ENCODE peak calls at places on chromosomes 2 and 18, in four cellular contexts. J is HL-60, F is K562, R is GM12878. X is an unnamed sample.

GRCh38 chr2:240955306-240956101 is 42.9 kb upstream of the SNED1 start:
- DNase-seq in R (no peak), F (no peak), J (no peak), X (no peak)

GRCh38 chr2:30631051-30631671 is 176.1 kb downstream of the CAPN13 start:
- DNase-seq in R (peak), J (no peak), F (no peak), X (no peak)

GRCh38 chr18:1094408-1094807 is 189.7 kb downstream of the ADCYAP1 start:
- DNase-seq in F (no peak), R (no peak), J (no peak), X (no peak)

GRCh38 chr2:235048549-235048948 is 96.7 kb downstream of the SH3BP4 start:
- DNase-seq in F (no peak), J (no peak), R (no peak), X (no peak)

GRCh38 chr2:112705576-112705975 is 15.2 kb upstream of the NT5DC4 start:
- DNase-seq in J (no peak), F (no peak), R (no peak), X (no peak)

GRCh38 chr2:23838970-23839369 is 88.0 kb downstream of the ATAD2B start:
- DNase-seq in F (no peak), J (no peak), R (no peak), X (no peak)

GRCh38 chr18:35479911-35480586 is 17.7 kb downstream of the INO80C start:
- DNase-seq in R (no peak), F (no peak), J (no peak), X (no peak)

GRCh38 chr2:185939858-185940257 is 201.3 kb downstream of the FSIP2 start:
- DNase-seq in F (no peak), R (no peak), J (no peak), X (no peak)

GRCh38 chr2:188600536-188601210 is 309.0 kb downstream of the GULP1 start:
- DNase-seq in F (no peak), J (no peak), R (no peak), X (no peak)

GRCh38 chr2:176083796-176084261 is at the start of gene EVX2:
- DNase-seq in J (no peak), R (no peak), F (no peak), X (no peak)

GRCh38 chr18:54127759-54128378 is 96.6 kb downstream of the MBD2 start:
- DNase-seq in R (no peak), F (no peak), J (no peak), X (no peak)

GRCh38 chr2:163171786-163172549 is 333.4 kb upstream of the KCNH7 start:
- DNase-seq in F (no peak), J (no peak), R (no peak), X (no peak)

GRCh38 chr18:79446931-79447330 is 51.2 kb downstream of the NFATC1 start:
- DNase-seq in F (no peak), J (no peak), R (no peak), X (no peak)
- TF ChIP-seq SPI1 in F (no peak), J (no peak), R (no peak), X (no peak)

DNA sequence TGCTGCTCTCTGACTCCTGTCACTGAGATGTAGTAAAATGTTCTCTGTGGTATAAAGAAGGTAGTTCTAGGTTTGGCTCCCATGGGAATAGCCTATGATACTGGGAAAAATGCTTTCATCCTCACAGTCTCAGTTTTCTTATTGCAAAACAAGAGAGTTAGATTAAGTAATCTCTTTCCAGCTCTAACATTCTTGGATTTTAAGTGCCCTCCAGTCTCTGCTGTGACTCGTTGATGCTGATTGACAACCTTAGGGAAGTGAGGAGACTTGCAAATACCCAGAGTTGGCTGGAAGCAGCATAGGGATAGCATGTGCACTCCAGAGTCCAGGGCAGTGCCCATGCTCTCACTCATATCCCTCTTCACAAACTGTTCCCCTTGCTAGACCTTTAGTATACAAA is 534.9 kb downstream of the SLC4A3 start:
- DNase-seq in J (no peak), R (no peak), F (no peak), X (no peak)
- TF ChIP-seq SPI1 in J (no peak), R (no peak), F (no peak), X (no peak)

GRCh38 chr18:26057208-26057821 is 33.1 kb downstream of the SS18 start:
- DNase-seq in F (no peak), R (no peak), J (no peak), X (no peak)
- TF ChIP-seq SPI1 in F (no peak), R (no peak), J (no peak), X (no peak)

DNA sequence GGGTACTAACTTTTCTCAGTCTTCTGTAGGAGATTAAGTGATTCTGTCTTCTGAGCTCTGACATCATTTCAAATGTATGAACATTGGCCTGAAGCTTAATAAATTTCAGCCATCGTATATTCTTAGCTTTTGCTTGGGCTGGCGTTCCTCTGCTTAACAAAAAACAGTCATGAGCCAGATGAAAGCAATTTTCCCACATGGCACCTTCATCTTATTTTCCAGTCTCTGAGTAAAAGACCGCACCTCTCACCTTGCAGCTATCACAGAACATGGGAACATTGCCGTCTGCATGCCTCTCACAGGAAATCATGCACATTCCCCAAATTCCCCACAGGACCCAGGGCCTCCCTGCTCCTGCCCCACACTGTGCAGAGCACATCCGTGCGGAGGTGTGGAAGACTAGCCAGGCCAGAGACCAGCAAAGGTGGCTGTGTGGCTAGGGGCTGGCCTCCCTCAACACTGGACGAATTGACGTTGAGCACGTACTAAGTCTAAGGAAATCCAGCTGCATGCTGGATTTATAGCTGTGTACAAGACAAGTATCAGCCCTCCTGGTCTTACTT is 531.8 kb upstream of the ID2 start:
- DNase-seq in F (no peak), R (no peak), J (no peak), X (no peak)
- TF ChIP-seq SPI1 in F (no peak), R (no peak), J (no peak), X (no peak)

DNA sequence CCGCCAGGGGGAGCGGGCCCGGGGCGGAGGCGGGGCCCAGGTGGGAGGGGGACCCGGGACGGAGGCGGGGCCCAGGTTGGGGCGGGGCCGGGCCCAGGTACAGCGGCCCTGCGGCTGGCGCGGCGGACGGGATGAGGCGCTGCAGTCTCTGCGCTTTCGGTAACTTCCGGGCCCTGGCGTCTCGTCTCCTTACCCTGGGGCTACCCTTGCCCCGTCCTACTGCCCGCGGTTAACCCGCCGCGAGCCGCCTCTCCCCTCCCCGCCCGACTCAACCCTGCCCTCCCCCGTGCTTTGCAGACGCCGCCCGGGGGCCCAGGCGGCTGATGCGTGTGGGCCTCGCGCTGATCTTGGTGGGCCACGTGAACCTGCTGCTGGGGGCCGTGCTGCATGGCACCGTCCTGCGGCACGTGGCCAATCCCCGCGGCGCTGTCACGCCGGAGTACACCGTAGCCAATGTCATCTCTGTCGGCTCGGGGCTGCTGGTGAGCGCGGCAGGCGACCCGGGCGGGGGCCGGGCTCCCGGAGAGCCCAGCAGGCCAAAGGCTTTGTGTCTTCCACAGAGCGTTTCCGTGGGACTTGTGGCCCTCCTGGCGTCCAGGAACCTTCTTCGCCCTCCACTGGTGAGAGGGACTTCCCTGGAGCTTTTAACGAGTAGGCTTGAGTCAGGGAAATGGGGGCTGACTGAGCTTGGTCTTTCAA is at the start of gene KRTCAP3:
- DNase-seq in R (no peak), F (peak), J (no peak), X (no peak)
- TF ChIP-seq SPI1 in R (no peak), F (no peak), J (no peak), X (no peak)

DNA sequence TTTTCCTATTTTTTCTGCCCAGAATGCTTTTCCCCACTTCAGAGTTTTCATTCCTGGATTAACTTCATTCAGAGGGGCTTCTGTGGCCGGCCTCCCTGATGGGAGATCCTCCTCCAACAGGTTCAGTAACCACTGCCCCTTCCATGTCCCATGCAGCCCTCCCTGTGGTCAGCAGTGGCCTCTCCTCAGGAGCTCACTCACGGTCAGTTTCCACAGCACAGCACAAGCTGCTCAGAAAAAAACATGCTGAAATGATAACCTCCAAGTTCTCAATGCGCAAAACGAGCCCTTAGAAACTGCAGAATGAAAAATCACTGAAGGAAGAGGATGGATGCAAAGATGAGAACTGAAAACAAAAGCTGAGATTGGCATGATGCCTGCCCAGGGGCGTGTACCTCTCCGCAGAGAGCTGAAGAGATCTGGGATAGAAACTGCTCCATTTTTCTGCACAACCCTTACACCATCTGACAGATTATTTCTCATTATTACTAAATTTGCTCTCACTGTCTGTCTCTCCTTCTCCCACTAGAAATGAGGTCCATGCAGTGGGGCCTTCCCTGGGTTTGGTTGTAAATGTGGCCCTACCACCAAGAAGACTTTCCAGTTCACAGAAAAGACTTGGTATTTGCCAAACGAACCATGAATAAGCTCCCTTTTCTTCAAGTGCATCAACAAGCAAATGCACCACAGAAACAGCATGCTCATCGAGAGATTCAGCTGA is 51.6 kb downstream of the TMEM18 start:
- DNase-seq in J (no peak), R (no peak), F (no peak), X (no peak)
- TF ChIP-seq SPI1 in J (no peak), R (no peak), F (no peak), X (no peak)

GRCh38 chr2:15869396-15869795 is 71.0 kb upstream of the MYCN start:
- DNase-seq in R (no peak), J (no peak), F (no peak), X (no peak)
- TF ChIP-seq SPI1 in R (no peak), J (no peak), F (no peak), X (no peak)

GRCh38 chr2:37324786-37325624 is at the start of gene PRKD3:
- DNase-seq in R (no peak), F (peak), J (no peak), X (peak)
- TF ChIP-seq SPI1 in R (no peak), F (no peak), J (no peak), X (no peak)